ENCODE peak calls at places on chromosome 10, in eight cellular contexts. K is Panc1, Q is HFF-Myc, V is AG09309, E is A549, X is GM12865, F is fibroblast of pulmonary artery, A is ovary. B is an unnamed sample.

GRCh38 chr10:60353519-60354258 is 36.0 kb downstream of the ANK3 start:
- DNase-seq in K (no peak), Q (no peak), V (no peak), E (no peak), X (peak; percentile 60), F (peak; percentile 83), A (peak; percentile 20), B (peak; percentile 66)

GRCh38 chr10:79269969-79270368 is 77.3 kb upstream of the PPIF start:
- DNase-seq in K (no peak), Q (no peak), V (no peak), E (no peak), X (no peak), F (no peak), A (no peak), B (no peak)

GRCh38 chr10:100037758-100038315 is 28.1 kb upstream of the DNMBP start:
- DNase-seq in K (no peak), Q (no peak), V (no peak), E (no peak), X (no peak), F (no peak), A (no peak), B (no peak)

GRCh38 chr10:6140141-6140841 is 51.5 kb downstream of the RBM17 start:
- DNase-seq in K (no peak), Q (no peak), V (no peak), E (no peak), X (peak; percentile 30), F (no peak), A (no peak), B (no peak)

GRCh38 chr10:79413196-79413595 is 32.2 kb downstream of the ZCCHC24 start:
- DNase-seq in K (no peak), Q (no peak), V (no peak), E (no peak), X (peak; percentile 48), F (no peak), A (no peak), B (peak; percentile 70)

GRCh38 chr10:3981300-3981699 is 196.3 kb upstream of the KLF6 start:
- DNase-seq in K (no peak), Q (no peak), V (no peak), E (no peak), X (no peak), F (no peak), A (no peak), B (no peak)

GRCh38 chr10:43953672-43954071 is 305.0 kb upstream of the ZNF32 start:
- DNase-seq in K (no peak), Q (no peak), V (no peak), E (no peak), X (no peak), F (no peak), A (no peak), B (no peak)

GRCh38 chr10:32204606-32205005 is 142.4 kb downstream of the EPC1 start:
- DNase-seq in K (no peak), Q (no peak), V (no peak), E (no peak), X (no peak), F (peak; percentile 15), A (no peak), B (no peak)

GRCh38 chr10:24208661-24209420 is at the start of gene KIAA1217:
- DNase-seq in K (no peak), Q (peak; percentile 14), V (no peak), E (no peak), X (peak; percentile 26), F (peak; percentile 33), A (peak; percentile 52), B (peak; percentile 6)

GRCh38 chr10:124650820-124651401 is 93.3 kb downstream of the FAM53B start:
- DNase-seq in K (no peak), Q (no peak), V (no peak), E (no peak), X (peak; percentile 73), F (no peak), A (no peak), B (no peak)

GRCh38 chr10:43735907-43736306 is 87.2 kb upstream of the ZNF32 start:
- DNase-seq in K (no peak), Q (no peak), V (no peak), E (no peak), X (no peak), F (no peak), A (no peak), B (peak; percentile 31)

GRCh38 chr10:16717617-16718395 is 99.4 kb downstream of the RSU1 start:
- DNase-seq in K (no peak), Q (no peak), V (peak; percentile 40), E (no peak), X (no peak), F (peak; percentile 73), A (no peak), B (peak; percentile 6)

GRCh38 chr10:79231908-79232307 is 115.4 kb upstream of the PPIF start:
- DNase-seq in K (no peak), Q (no peak), V (no peak), E (no peak), X (no peak), F (no peak), A (no peak), B (no peak)

GRCh38 chr10:86942441-86943315 is 14.7 kb downstream of the MMRN2 start:
- DNase-seq in K (no peak), Q (no peak), V (no peak), E (no peak), X (no peak), F (no peak), A (no peak), B (peak; percentile 45)

GRCh38 chr10:70328018-70328417 is 44.2 kb upstream of the NPFFR1 start:
- DNase-seq in K (no peak), Q (no peak), V (no peak), E (no peak), X (no peak), F (no peak), A (no peak), B (no peak)

GRCh38 chr10:34184901-34185386 is 630.2 kb downstream of the PARD3 start:
- DNase-seq in K (no peak), Q (no peak), V (no peak), E (no peak), X (no peak), F (peak; percentile 29), A (no peak), B (no peak)

GRCh38 chr10:68364101-68364886 is 31.6 kb upstream of the PBLD start:
- DNase-seq in K (no peak), Q (no peak), V (no peak), E (no peak), X (no peak), F (no peak), A (no peak), B (no peak)

GRCh38 chr10:128880221-128880620 is 586.8 kb upstream of the MGMT start:
- DNase-seq in K (no peak), Q (no peak), V (no peak), E (no peak), X (no peak), F (no peak), A (no peak), B (no peak)

GRCh38 chr10:60480865-60481563 is 91.3 kb upstream of the ANK3 start:
- DNase-seq in K (peak; percentile 78), Q (peak; percentile 63), V (peak; percentile 68), E (peak; percentile 18), X (no peak), F (peak; percentile 91), A (no peak), B (peak; percentile 94)

DNA sequence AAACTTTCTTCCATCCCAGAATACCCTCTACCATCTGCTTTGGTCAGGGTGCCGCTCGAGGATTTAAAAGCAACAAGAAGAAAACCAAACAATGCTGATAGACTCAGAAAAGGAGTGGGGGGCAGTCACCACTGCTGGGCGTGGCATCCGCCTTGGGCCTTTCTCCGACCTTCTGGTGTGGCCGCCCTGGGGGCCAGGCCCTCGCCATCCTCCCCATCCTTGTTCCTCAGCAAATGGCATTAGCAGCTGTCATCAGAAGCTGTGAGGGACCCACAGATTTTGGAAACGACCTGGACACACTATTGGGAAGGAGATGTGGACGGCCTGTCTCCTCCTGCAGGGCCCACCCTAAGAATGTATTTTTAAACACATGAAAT is 4.0 kb downstream of the ZNF511 start:
- DNase-seq in K (no peak), Q (no peak), V (no peak), E (no peak), X (no peak), F (no peak), A (no peak), B (no peak)
- H3K4me3 ChIP-seq in K (no peak overlapping the region), Q (no peak overlapping the region), V (no peak overlapping the region), E (no peak overlapping the region), X (no peak overlapping the region), F (no peak overlapping the region), A (no peak overlapping the region), B (no peak overlapping the region)

GRCh38 chr10:71484352-71484751 is 87.6 kb downstream of the CDH23 start:
- DNase-seq in K (no peak), Q (no peak), V (no peak), E (no peak), X (no peak), F (no peak), A (no peak), B (no peak)

GRCh38 chr10:71483135-71483534 is 86.4 kb downstream of the CDH23 start:
- DNase-seq in K (no peak), Q (no peak), V (no peak), E (no peak), X (no peak), F (no peak), A (no peak), B (no peak)

GRCh38 chr10:71483871-71484270 is 87.2 kb downstream of the CDH23 start:
- DNase-seq in K (no peak), Q (no peak), V (no peak), E (no peak), X (no peak), F (no peak), A (no peak), B (no peak)

GRCh38 chr10:71489077-71489476 is 92.4 kb downstream of the CDH23 start:
- DNase-seq in K (no peak), Q (no peak), V (no peak), E (no peak), X (no peak), F (no peak), A (no peak), B (no peak)

GRCh38 chr10:71486465-71487114 is 89.9 kb downstream of the CDH23 start:
- DNase-seq in K (peak; percentile 4), Q (no peak), V (no peak), E (no peak), X (peak; percentile 50), F (peak; percentile 47), A (no peak), B (peak; percentile 4)
- TF ChIP-seq CTCF in K (peak; percentile 86), Q (peak; percentile 76), V (peak; percentile 69), E (peak; percentile 37), X (peak; percentile 68), F (peak; percentile 75), A (no peak), B (peak; percentile 56)

DNA sequence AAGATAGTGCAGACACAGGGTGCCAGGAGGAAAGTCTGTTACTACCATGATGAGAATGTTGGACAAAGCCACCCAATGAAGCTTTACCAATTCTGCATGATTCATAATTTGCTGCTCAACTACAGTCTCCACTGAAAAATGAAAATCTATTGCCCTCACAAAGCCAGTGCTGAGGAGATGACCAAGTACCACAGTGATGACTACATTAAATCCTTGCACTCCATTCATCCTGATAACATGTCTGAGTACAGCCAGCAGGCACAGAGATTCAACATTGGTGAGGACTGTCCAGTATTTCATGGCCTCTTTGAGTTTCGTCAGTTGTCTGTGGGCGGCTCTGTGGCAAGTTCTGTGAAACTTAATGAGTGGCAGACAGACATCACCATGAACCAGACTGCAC is 144.0 kb downstream of the PLCE1 start:
- DNase-seq in K (no peak), Q (no peak), V (no peak), E (no peak), X (no peak), F (no peak), A (no peak), B (no peak)
- H3K4me3 ChIP-seq in K (no peak overlapping the region), Q (no peak overlapping the region), V (no peak overlapping the region), E (no peak overlapping the region), X (no peak overlapping the region), F (no peak overlapping the region), A (no peak overlapping the region), B (no peak overlapping the region)

GRCh38 chr10:119290301-119291036 is 83.1 kb downstream of the GRK5 start:
- DNase-seq in K (no peak), Q (no peak), V (no peak), E (no peak), X (no peak), F (peak; percentile 16), A (no peak), B (no peak)
- TF ChIP-seq CTCF in K (no peak), Q (no peak), V (peak; percentile 30), E (peak; percentile 42), X (no peak), F (peak; percentile 14), A (no peak), B (peak; percentile 11)

B was measured in foreskin fibroblast.